ENCODE peak calls at places on chromosomes 11 and 22, in five cellular contexts. One of them, this sample, is unnamed.

GRCh38 chr11:76724162-76724768 is 53.7 kb upstream of the LRRC32 start:
- DNase-seq in activated naive CD8-positive, alpha-beta T cell treated with anti-CD3 and anti-CD28 coated beads for 36 hours: no peak
- DNase-seq in GM20000: no peak
- DNase-seq in hepatic stellate cell: no peak
- DNase-seq in H54: no peak
- DNase-seq in this sample: no peak

GRCh38 chr11:47272706-47273105 is 2.8 kb downstream of the MADD start:
- DNase-seq in activated naive CD8-positive, alpha-beta T cell treated with anti-CD3 and anti-CD28 coated beads for 36 hours: no peak
- DNase-seq in GM20000: no peak
- DNase-seq in hepatic stellate cell: no peak
- DNase-seq in H54: peak
- DNase-seq in this sample: no peak

GRCh38 chr11:126354631-126355323 is 709 bp upstream of the ST3GAL4 start:
- DNase-seq in activated naive CD8-positive, alpha-beta T cell treated with anti-CD3 and anti-CD28 coated beads for 36 hours: no peak
- DNase-seq in GM20000: peak
- DNase-seq in hepatic stellate cell: no peak
- DNase-seq in H54: no peak
- DNase-seq in this sample: no peak

GRCh38 chr11:96307748-96308133 is 35.3 kb downstream of the MAML2 start:
- DNase-seq in activated naive CD8-positive, alpha-beta T cell treated with anti-CD3 and anti-CD28 coated beads for 36 hours: no peak
- DNase-seq in GM20000: no peak
- DNase-seq in hepatic stellate cell: peak
- DNase-seq in H54: no peak
- DNase-seq in this sample: peak

GRCh38 chr11:78332174-78332866 is 85.3 kb downstream of the GAB2 start:
- DNase-seq in activated naive CD8-positive, alpha-beta T cell treated with anti-CD3 and anti-CD28 coated beads for 36 hours: no peak
- DNase-seq in GM20000: no peak
- DNase-seq in hepatic stellate cell: no peak
- DNase-seq in H54: no peak
- DNase-seq in this sample: no peak

GRCh38 chr22:38110863-38111852 is 674 bp upstream of the BAIAP2L2 start:
- DNase-seq in activated naive CD8-positive, alpha-beta T cell treated with anti-CD3 and anti-CD28 coated beads for 36 hours: no peak
- DNase-seq in GM20000: no peak
- DNase-seq in hepatic stellate cell: no peak
- DNase-seq in H54: no peak
- DNase-seq in this sample: no peak

GRCh38 chr11:10348650-10349280 is 43.9 kb downstream of the ADM start:
- DNase-seq in activated naive CD8-positive, alpha-beta T cell treated with anti-CD3 and anti-CD28 coated beads for 36 hours: no peak
- DNase-seq in GM20000: no peak
- DNase-seq in hepatic stellate cell: no peak
- DNase-seq in H54: no peak
- DNase-seq in this sample: no peak

GRCh38 chr11:95229199-95230053 is 1.6 kb downstream of the SESN3 start:
- DNase-seq in activated naive CD8-positive, alpha-beta T cell treated with anti-CD3 and anti-CD28 coated beads for 36 hours: no peak
- DNase-seq in GM20000: no peak
- DNase-seq in hepatic stellate cell: no peak
- DNase-seq in H54: no peak
- DNase-seq in this sample: no peak

GRCh38 chr11:115502636-115503082 is 1.6 kb downstream of the CADM1 start:
- DNase-seq in activated naive CD8-positive, alpha-beta T cell treated with anti-CD3 and anti-CD28 coated beads for 36 hours: peak
- DNase-seq in GM20000: no peak
- DNase-seq in hepatic stellate cell: no peak
- DNase-seq in H54: no peak
- DNase-seq in this sample: no peak

GRCh38 chr11:99383628-99384300 is 363.0 kb downstream of the CNTN5 start:
- DNase-seq in activated naive CD8-positive, alpha-beta T cell treated with anti-CD3 and anti-CD28 coated beads for 36 hours: no peak
- DNase-seq in GM20000: no peak
- DNase-seq in hepatic stellate cell: no peak
- DNase-seq in H54: no peak
- DNase-seq in this sample: no peak

GRCh38 chr11:2926611-2927492 is 2.4 kb downstream of the PHLDA2 start:
- DNase-seq in activated naive CD8-positive, alpha-beta T cell treated with anti-CD3 and anti-CD28 coated beads for 36 hours: no peak
- DNase-seq in GM20000: no peak
- DNase-seq in hepatic stellate cell: no peak
- DNase-seq in H54: no peak
- DNase-seq in this sample: no peak

GRCh38 chr11:8707541-8708270 is 25.1 kb downstream of the RPL27A start:
- DNase-seq in activated naive CD8-positive, alpha-beta T cell treated with anti-CD3 and anti-CD28 coated beads for 36 hours: no peak
- DNase-seq in GM20000: no peak
- DNase-seq in hepatic stellate cell: no peak
- DNase-seq in H54: no peak
- DNase-seq in this sample: no peak

GRCh38 chr11:16607675-16608644 is 130.5 kb upstream of the C11orf58 start:
- DNase-seq in activated naive CD8-positive, alpha-beta T cell treated with anti-CD3 and anti-CD28 coated beads for 36 hours: no peak
- DNase-seq in GM20000: peak
- DNase-seq in hepatic stellate cell: peak
- DNase-seq in H54: no peak
- DNase-seq in this sample: peak

This sample was measured in SJSA1.